ENCODE peak calls at places on chromosomes 4 and X, in ten cellular contexts. One of them, this sample, is unnamed.
A peak's percentile ranks its signal among the peaks of the same experiment; 100 is the strongest.

GRCh38 chr4:173410106-173410505 is 11.2 kb upstream of the SCRG1 start:
- DNase-seq in A549: no peak
- DNase-seq in tibial nerve: no peak
- DNase-seq in IMR-90: no peak
- DNase-seq in heart left ventricle: no peak
- DNase-seq in uterus: no peak
- DNase-seq in thyroid gland: no peak
- DNase-seq in K562: no peak
- DNase-seq in ovary: no peak
- DNase-seq in stomach: no peak
- DNase-seq in this sample: no peak

GRCh38 chr4:17436750-17437090 is 75.2 kb downstream of the QDPR start:
- DNase-seq in stomach: no peak
- DNase-seq in thyroid gland: no peak
- DNase-seq in K562: no peak
- DNase-seq in IMR-90: no peak
- DNase-seq in A549: no peak
- DNase-seq in ovary: no peak
- DNase-seq in heart left ventricle: no peak
- DNase-seq in uterus: no peak
- DNase-seq in tibial nerve: no peak
- DNase-seq in this sample: no peak

GRCh38 chrX:150933945-150934350 is 35.5 kb upstream of the CD99L2 start:
- DNase-seq in ovary: no peak
- DNase-seq in IMR-90: no peak
- DNase-seq in heart left ventricle: no peak
- DNase-seq in stomach: no peak
- DNase-seq in uterus: no peak
- DNase-seq in thyroid gland: no peak
- DNase-seq in K562: no peak
- DNase-seq in A549: no peak
- DNase-seq in tibial nerve: no peak
- DNase-seq in this sample: no peak

GRCh38 chr4:123495530-123495929 is 98.9 kb downstream of the SPRY1 start:
- DNase-seq in tibial nerve: no peak
- DNase-seq in ovary: no peak
- DNase-seq in IMR-90: peak; percentile 12
- DNase-seq in heart left ventricle: no peak
- DNase-seq in thyroid gland: no peak
- DNase-seq in uterus: no peak
- DNase-seq in A549: no peak
- DNase-seq in K562: no peak
- DNase-seq in stomach: no peak
- DNase-seq in this sample: peak; percentile 52

GRCh38 chrX:18666614-18667013 is 5.3 kb downstream of the RS1 start:
- DNase-seq in thyroid gland: no peak
- DNase-seq in heart left ventricle: no peak
- DNase-seq in stomach: no peak
- DNase-seq in ovary: no peak
- DNase-seq in IMR-90: no peak
- DNase-seq in A549: no peak
- DNase-seq in K562: no peak
- DNase-seq in uterus: no peak
- DNase-seq in tibial nerve: no peak
- DNase-seq in this sample: no peak

GRCh38 chrX:107729558-107730297 is 45.9 kb downstream of the TSC22D3 start:
- DNase-seq in heart left ventricle: peak; percentile 72
- DNase-seq in thyroid gland: peak; percentile 88
- DNase-seq in stomach: no peak
- DNase-seq in K562: no peak
- DNase-seq in uterus: peak; percentile 63
- DNase-seq in A549: no peak
- DNase-seq in IMR-90: no peak
- DNase-seq in tibial nerve: no peak
- DNase-seq in ovary: peak; percentile 69
- DNase-seq in this sample: peak; percentile 77

GRCh38 chr4:90189128-90189527 is 61.9 kb downstream of the CCSER1 start:
- DNase-seq in tibial nerve: no peak
- DNase-seq in stomach: no peak
- DNase-seq in A549: no peak
- DNase-seq in uterus: no peak
- DNase-seq in IMR-90: no peak
- DNase-seq in ovary: no peak
- DNase-seq in heart left ventricle: no peak
- DNase-seq in thyroid gland: no peak
- DNase-seq in K562: no peak
- DNase-seq in this sample: no peak

GRCh38 chr4:110634320-110635154 is 11.7 kb upstream of the PITX2 start:
- DNase-seq in K562: no peak
- DNase-seq in IMR-90: no peak
- DNase-seq in uterus: no peak
- DNase-seq in ovary: no peak
- DNase-seq in stomach: no peak
- DNase-seq in tibial nerve: no peak
- DNase-seq in heart left ventricle: no peak
- DNase-seq in thyroid gland: no peak
- DNase-seq in A549: no peak
- DNase-seq in this sample: no peak

GRCh38 chrX:43279341-43279808 is 376.7 kb upstream of the MAOA start:
- DNase-seq in tibial nerve: no peak
- DNase-seq in thyroid gland: no peak
- DNase-seq in K562: peak; percentile 40
- DNase-seq in uterus: no peak
- DNase-seq in A549: no peak
- DNase-seq in IMR-90: no peak
- DNase-seq in ovary: no peak
- DNase-seq in heart left ventricle: no peak
- DNase-seq in stomach: no peak
- DNase-seq in this sample: no peak
- TF ChIP-seq POLR2A in tibial nerve: no peak
- TF ChIP-seq POLR2A in thyroid gland: no peak
- TF ChIP-seq POLR2A in K562: peak; percentile 28
- TF ChIP-seq POLR2A in uterus: no peak
- TF ChIP-seq POLR2A in A549: no peak
- TF ChIP-seq POLR2A in IMR-90: no peak
- TF ChIP-seq POLR2A in ovary: no peak
- TF ChIP-seq POLR2A in heart left ventricle: no peak
- TF ChIP-seq POLR2A in stomach: no peak
- TF ChIP-seq POLR2A in this sample: no peak

GRCh38 chrX:45757272-45757671 is 556.6 kb upstream of the DIPK2B start:
- DNase-seq in ovary: no peak
- DNase-seq in A549: no peak
- DNase-seq in IMR-90: no peak
- DNase-seq in stomach: no peak
- DNase-seq in tibial nerve: no peak
- DNase-seq in heart left ventricle: no peak
- DNase-seq in uterus: no peak
- DNase-seq in K562: no peak
- DNase-seq in thyroid gland: no peak
- DNase-seq in this sample: no peak

GRCh38 chrX:45756562-45756961 is 555.9 kb upstream of the DIPK2B start:
- DNase-seq in K562: no peak
- DNase-seq in ovary: no peak
- DNase-seq in tibial nerve: no peak
- DNase-seq in thyroid gland: peak; percentile 70
- DNase-seq in heart left ventricle: no peak
- DNase-seq in A549: no peak
- DNase-seq in IMR-90: no peak
- DNase-seq in uterus: no peak
- DNase-seq in stomach: no peak
- DNase-seq in this sample: no peak

GRCh38 chrX:45760187-45760742 is 559.6 kb upstream of the DIPK2B start:
- DNase-seq in ovary: no peak
- DNase-seq in stomach: no peak
- DNase-seq in tibial nerve: no peak
- DNase-seq in A549: no peak
- DNase-seq in thyroid gland: no peak
- DNase-seq in uterus: no peak
- DNase-seq in heart left ventricle: no peak
- DNase-seq in IMR-90: no peak
- DNase-seq in K562: no peak
- DNase-seq in this sample: no peak

GRCh38 chrX:45758738-45759397 is 558.2 kb upstream of the DIPK2B start:
- DNase-seq in IMR-90: peak; percentile 49
- DNase-seq in thyroid gland: no peak
- DNase-seq in uterus: no peak
- DNase-seq in K562: no peak
- DNase-seq in stomach: no peak
- DNase-seq in heart left ventricle: no peak
- DNase-seq in tibial nerve: no peak
- DNase-seq in A549: no peak
- DNase-seq in ovary: no peak
- DNase-seq in this sample: no peak

DNA sequence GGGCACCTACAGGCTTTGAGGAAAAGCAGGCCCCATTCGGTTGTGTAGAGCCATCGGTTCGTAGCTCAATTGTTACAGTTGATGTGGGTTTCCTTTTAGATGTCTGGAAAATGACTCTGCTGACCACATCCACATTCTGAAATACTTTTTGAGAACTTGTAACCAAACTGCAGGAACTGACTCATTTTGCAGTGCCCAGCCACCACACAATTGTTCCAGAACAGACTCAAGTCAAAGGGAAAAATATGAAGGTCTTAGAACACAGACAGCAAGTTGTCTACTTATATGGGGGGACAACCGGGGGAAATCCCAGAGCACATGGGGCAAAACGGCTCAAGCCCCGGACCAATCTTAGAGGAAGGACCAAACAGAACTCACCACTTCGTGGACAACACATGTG is 557.6 kb upstream of the DIPK2B start:
- DNase-seq in K562: no peak
- DNase-seq in A549: no peak
- DNase-seq in heart left ventricle: no peak
- DNase-seq in IMR-90: peak; percentile 93
- DNase-seq in thyroid gland: no peak
- DNase-seq in tibial nerve: no peak
- DNase-seq in ovary: no peak
- DNase-seq in stomach: no peak
- DNase-seq in uterus: no peak
- DNase-seq in this sample: no peak
- H3K27ac ChIP-seq in K562: no peak overlapping the region
- H3K27ac ChIP-seq in A549: peak overlapping the region; percentile 5
- H3K27ac ChIP-seq in heart left ventricle: no peak overlapping the region
- H3K27ac ChIP-seq in IMR-90: peak overlapping the region; percentile 94
- H3K27ac ChIP-seq in thyroid gland: no peak overlapping the region
- H3K27ac ChIP-seq in tibial nerve: no peak overlapping the region
- H3K27ac ChIP-seq in ovary: no peak overlapping the region
- H3K27ac ChIP-seq in stomach: no peak overlapping the region
- H3K27ac ChIP-seq in uterus: no peak overlapping the region
- H3K27ac ChIP-seq in this sample: peak overlapping the region; percentile 36

GRCh38 chrX:129780441-129781105 is 824 bp downstream of the SASH3 start:
- DNase-seq in heart left ventricle: no peak
- DNase-seq in K562: no peak
- DNase-seq in tibial nerve: no peak
- DNase-seq in stomach: no peak
- DNase-seq in thyroid gland: no peak
- DNase-seq in IMR-90: no peak
- DNase-seq in A549: no peak
- DNase-seq in ovary: no peak
- DNase-seq in uterus: no peak
- DNase-seq in this sample: no peak

GRCh38 chrX:129779747-129780146 is at the start of gene SASH3:
- DNase-seq in stomach: peak; percentile 50
- DNase-seq in A549: no peak
- DNase-seq in K562: no peak
- DNase-seq in ovary: no peak
- DNase-seq in thyroid gland: peak; percentile 5
- DNase-seq in heart left ventricle: peak; percentile 77
- DNase-seq in tibial nerve: peak; percentile 16
- DNase-seq in IMR-90: no peak
- DNase-seq in uterus: no peak
- DNase-seq in this sample: peak; percentile 35

GRCh38 chrX:129779086-129779672 is 570 bp upstream of the SASH3 start:
- DNase-seq in A549: no peak
- DNase-seq in IMR-90: no peak
- DNase-seq in thyroid gland: no peak
- DNase-seq in stomach: no peak
- DNase-seq in K562: no peak
- DNase-seq in heart left ventricle: no peak
- DNase-seq in tibial nerve: no peak
- DNase-seq in uterus: no peak
- DNase-seq in ovary: no peak
- DNase-seq in this sample: no peak

GRCh38 chrX:129773649-129774458 is 5.9 kb upstream of the SASH3 start:
- DNase-seq in uterus: no peak
- DNase-seq in tibial nerve: no peak
- DNase-seq in K562: no peak
- DNase-seq in heart left ventricle: no peak
- DNase-seq in ovary: no peak
- DNase-seq in A549: no peak
- DNase-seq in thyroid gland: no peak
- DNase-seq in stomach: no peak
- DNase-seq in IMR-90: no peak
- DNase-seq in this sample: no peak

DNA sequence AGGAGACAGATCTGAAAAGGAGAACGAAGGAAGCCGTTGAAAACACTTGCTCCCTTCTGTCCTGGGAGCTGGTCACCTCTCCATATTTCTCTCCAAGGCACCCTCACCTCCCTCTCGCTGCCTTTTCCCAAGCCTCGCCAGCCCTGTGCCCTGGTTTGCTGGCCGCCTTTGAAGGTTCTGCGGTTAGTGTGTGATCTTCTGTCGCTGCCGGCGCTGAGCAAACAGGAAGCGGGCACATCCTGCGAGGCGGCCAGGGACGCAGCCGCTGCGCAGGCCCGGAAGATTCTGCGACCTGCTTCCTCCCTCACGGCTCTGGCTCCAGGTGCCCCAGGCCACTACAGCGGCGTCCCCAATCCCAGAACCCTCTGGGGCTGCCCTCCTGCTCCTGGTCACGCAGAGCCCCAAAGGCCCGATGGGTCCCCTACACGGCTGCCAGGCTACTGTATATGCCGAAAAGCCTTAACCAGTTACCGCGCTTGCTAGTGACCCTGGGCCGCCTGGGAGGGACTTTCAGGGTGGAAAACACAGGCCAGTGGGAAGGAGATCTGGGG is 2.5 kb upstream of the SASH3 start:
- DNase-seq in thyroid gland: peak; percentile 13
- DNase-seq in ovary: no peak
- DNase-seq in uterus: no peak
- DNase-seq in heart left ventricle: peak; percentile 77
- DNase-seq in tibial nerve: no peak
- DNase-seq in K562: no peak
- DNase-seq in A549: no peak
- DNase-seq in IMR-90: no peak
- DNase-seq in stomach: peak; percentile 71
- DNase-seq in this sample: no peak
- TF ChIP-seq POLR2A in thyroid gland: no peak
- TF ChIP-seq POLR2A in ovary: no peak
- TF ChIP-seq POLR2A in uterus: no peak
- TF ChIP-seq POLR2A in heart left ventricle: no peak
- TF ChIP-seq POLR2A in tibial nerve: no peak
- TF ChIP-seq POLR2A in K562: no peak
- TF ChIP-seq POLR2A in A549: no peak
- TF ChIP-seq POLR2A in IMR-90: no peak
- TF ChIP-seq POLR2A in stomach: no peak
- TF ChIP-seq POLR2A in this sample: no peak

DNA sequence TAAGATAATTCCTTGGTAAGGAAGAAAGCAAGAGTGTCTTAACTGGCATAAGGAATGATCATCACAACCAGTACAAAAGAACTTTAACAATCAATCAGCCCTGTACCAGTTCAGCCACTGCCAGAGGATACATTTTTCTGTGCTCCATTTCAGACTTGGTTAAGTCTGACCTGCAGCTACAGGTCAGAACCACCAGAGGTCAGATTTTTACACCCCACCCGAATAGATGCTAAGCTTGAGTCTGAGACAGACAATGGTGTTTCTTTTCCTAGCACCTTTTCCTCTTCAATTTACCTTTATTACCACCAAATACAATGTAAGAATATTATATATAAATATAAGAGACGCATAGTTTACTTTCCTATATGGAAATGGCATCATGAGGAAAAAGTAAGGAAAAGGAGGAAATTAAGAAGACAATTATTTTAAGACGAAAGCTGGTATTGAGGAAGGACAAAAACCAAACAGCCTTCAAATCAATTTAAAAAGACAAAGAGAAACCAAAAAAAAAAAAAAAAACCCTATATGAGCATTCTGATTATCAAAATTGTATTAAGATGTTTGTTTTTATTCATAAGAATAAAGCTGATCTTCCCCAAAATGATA is 215.3 kb upstream of the TTC29 start:
- DNase-seq in tibial nerve: no peak
- DNase-seq in K562: peak; percentile 43
- DNase-seq in ovary: peak; percentile 44
- DNase-seq in IMR-90: peak; percentile 71
- DNase-seq in A549: peak; percentile 49
- DNase-seq in uterus: no peak
- DNase-seq in thyroid gland: peak; percentile 34
- DNase-seq in heart left ventricle: no peak
- DNase-seq in stomach: no peak
- DNase-seq in this sample: no peak
- H3K27ac ChIP-seq in tibial nerve: no peak overlapping the region
- H3K27ac ChIP-seq in K562: no peak overlapping the region
- H3K27ac ChIP-seq in ovary: no peak overlapping the region
- H3K27ac ChIP-seq in IMR-90: no peak overlapping the region
- H3K27ac ChIP-seq in A549: no peak overlapping the region
- H3K27ac ChIP-seq in uterus: no peak overlapping the region
- H3K27ac ChIP-seq in thyroid gland: no peak overlapping the region
- H3K27ac ChIP-seq in heart left ventricle: no peak overlapping the region
- H3K27ac ChIP-seq in stomach: no peak overlapping the region
- H3K27ac ChIP-seq in this sample: no peak overlapping the region

This sample was measured in gastrocnemius medialis.